ENCODE peak calls at places on chromosomes 5 and 9, in seven cellular contexts. Q is IMR-90, T is bronchial epithelial cell, G is brain microvascular endothelial cell, I is fibroblast of the aortic adventitia, X is AG04450, P is astrocyte of the spinal cord. D is an unnamed sample.

GRCh38 chr5:178994580-178995340 is at the start of gene GRM6:
- DNase-seq in I (no peak), Q (no peak), T (no peak), X (no peak), G (no peak), P (no peak), D (no peak)

GRCh38 chr5:109152565-109152964 is 257.2 kb downstream of the PJA2 start:
- DNase-seq in Q (no peak), P (no peak), G (no peak), I (no peak), X (no peak), T (no peak), D (no peak)

GRCh38 chr5:33330416-33330815 is 110.3 kb upstream of the TARS1 start:
- DNase-seq in P (no peak), G (no peak), Q (no peak), X (no peak), I (peak), T (no peak), D (no peak)

GRCh38 chr5:143153332-143154119 is 250.0 kb downstream of the NR3C1 start:
- DNase-seq in T (no peak), G (peak), I (peak), Q (peak), P (peak), X (peak), D (no peak)

GRCh38 chr9:136059851-136060670 is 35.0 kb downstream of the NACC2 start:
- DNase-seq in G (no peak), Q (peak), P (peak), I (peak), T (no peak), X (peak), D (no peak)

GRCh38 chr9:122346478-122347347 is 24.1 kb upstream of the PTGS1 start:
- DNase-seq in T (no peak), X (no peak), G (no peak), Q (no peak), I (no peak), P (peak), D (peak)

GRCh38 chr5:32190094-32190493 is 16.0 kb upstream of the GOLPH3 start:
- DNase-seq in T (no peak), G (no peak), I (peak), P (peak), X (peak), Q (peak), D (no peak)

GRCh38 chr9:100492952-100493351 is 20.0 kb downstream of the TMEFF1 start:
- DNase-seq in P (peak), Q (peak), T (no peak), I (peak), X (no peak), G (no peak), D (no peak)

GRCh38 chr5:74357827-74358226 is 282.7 kb downstream of the ENC1 start:
- DNase-seq in X (no peak), I (no peak), Q (peak), P (no peak), G (no peak), T (no peak), D (no peak)

GRCh38 chr9:109467936-109468335 is 30.2 kb downstream of the PTPN3 start:
- DNase-seq in X (no peak), P (peak), Q (peak), I (peak), G (no peak), T (peak), D (peak)

GRCh38 chr9:81613002-81613750 is 76.2 kb downstream of the TLE1 start:
- DNase-seq in T (no peak), Q (peak), P (peak), X (peak), G (peak), I (peak), D (no peak)

GRCh38 chr5:125874057-125874456 is 549.2 kb upstream of the GRAMD2B start:
- DNase-seq in T (peak), G (no peak), P (no peak), Q (no peak), I (no peak), X (no peak), D (no peak)

GRCh38 chr5:159912033-159912800 is 4.1 kb upstream of the ADRA1B start:
- DNase-seq in I (peak), Q (peak), P (peak), X (no peak), T (peak), G (peak), D (peak)

GRCh38 chr9:4784403-4784802 is 8.3 kb upstream of the RCL1 start:
- DNase-seq in X (no peak), Q (no peak), I (no peak), G (no peak), T (no peak), P (no peak), D (peak)

GRCh38 chr5:171776747-171777419 is 8.7 kb upstream of the SMIM23 start:
- DNase-seq in T (no peak), I (peak), G (no peak), P (peak), X (peak), Q (peak), D (no peak)

GRCh38 chr9:27497883-27498553 is 26.1 kb upstream of the IFNK start:
- DNase-seq in Q (no peak), T (no peak), P (no peak), X (no peak), I (no peak), G (no peak), D (no peak)

GRCh38 chr5:115459844-115460243 is 84.7 kb downstream of the FEM1C start:
- DNase-seq in T (peak), G (no peak), X (no peak), P (peak), Q (peak), I (peak), D (no peak)

GRCh38 chr9:93085676-93086075 is 10.3 kb upstream of the CARD19 start:
- DNase-seq in I (no peak), T (no peak), P (no peak), X (no peak), Q (no peak), G (no peak), D (no peak)

GRCh38 chr9:88258012-88258411 is 119.7 kb upstream of the SPATA31C2 start:
- DNase-seq in P (peak), I (peak), X (no peak), T (peak), Q (peak), G (peak), D (peak)

GRCh38 chr9:36284226-36284625 is 26.0 kb upstream of the GNE start:
- DNase-seq in Q (no peak), X (no peak), I (no peak), P (no peak), T (peak), G (no peak), D (peak)

GRCh38 chr9:135187365-135187764 is 99.9 kb downstream of the OLFM1 start:
- DNase-seq in G (no peak), P (no peak), Q (no peak), I (no peak), X (no peak), T (no peak), D (no peak)

GRCh38 chr5:153678617-153679329 is 188.3 kb downstream of the GRIA1 start:
- DNase-seq in I (peak), X (no peak), T (no peak), P (no peak), G (no peak), Q (no peak), D (no peak)

GRCh38 chr9:21505425-21506179 is 23.5 kb upstream of the IFNE start:
- DNase-seq in G (no peak), T (peak), Q (peak), P (no peak), X (no peak), I (no peak), D (peak)

GRCh38 chr5:156513123-156513814 is 186.3 kb downstream of the SGCD start:
- DNase-seq in I (no peak), G (no peak), Q (no peak), X (no peak), P (no peak), T (no peak), D (no peak)

GRCh38 chr5:124783794-124784193 is 37.4 kb upstream of the ZNF608 start:
- DNase-seq in I (peak), P (no peak), Q (peak), X (no peak), G (no peak), T (peak), D (peak)

GRCh38 chr5:135242496-135243193 is 156.4 kb downstream of the MACROH2A1 start:
- DNase-seq in X (no peak), G (no peak), T (peak), P (peak), I (peak), Q (peak), D (no peak)

GRCh38 chr5:1545798-1546355 is 22.1 kb upstream of the LPCAT1 start:
- DNase-seq in X (no peak), Q (no peak), T (peak), G (no peak), P (no peak), I (no peak), D (peak)

GRCh38 chr9:77766587-77766986 is 118.5 kb upstream of the GNA14 start:
- DNase-seq in G (no peak), Q (no peak), I (no peak), P (no peak), T (no peak), X (no peak), D (no peak)

GRCh38 chr5:96709152-96709821 is 47.1 kb downstream of the CAST start:
- DNase-seq in Q (peak), P (peak), X (no peak), T (peak), G (peak), I (peak), D (peak)

GRCh38 chr5:172405226-172405625 is 49.1 kb downstream of the SH3PXD2B start:
- DNase-seq in Q (no peak), P (no peak), I (no peak), T (no peak), G (no peak), X (no peak), D (no peak)

GRCh38 chr5:151150484-151151262 is 6.9 kb downstream of the ANXA6 start:
- DNase-seq in T (no peak), I (peak), X (no peak), P (peak), G (peak), Q (peak), D (no peak)

DNA sequence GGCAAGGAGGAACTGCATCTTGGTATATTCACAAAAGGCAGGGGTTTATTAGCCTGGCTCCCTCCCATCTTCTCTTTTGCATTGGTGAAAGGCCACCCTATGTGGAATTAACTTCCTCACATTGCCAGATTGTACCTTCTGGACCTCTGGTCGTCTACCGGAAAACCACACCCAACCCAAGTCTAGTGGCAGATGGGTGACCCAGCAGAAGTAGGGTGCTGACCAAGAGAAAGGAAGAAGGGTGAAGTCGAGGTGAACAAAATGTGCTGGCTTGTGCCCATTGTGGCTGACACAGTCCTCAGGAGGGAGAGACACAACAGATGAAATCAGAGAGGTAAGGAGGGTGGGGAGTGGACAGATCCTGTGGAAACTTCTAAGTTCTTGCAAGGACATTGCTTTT is 39.8 kb upstream of the DAP start:
- DNase-seq in G (no peak), Q (no peak), T (no peak), I (no peak), X (no peak), P (no peak), D (no peak)
- H3K4me3 ChIP-seq in G (no peak), Q (no peak), T (no peak), I (no peak), X (no peak), P (no peak), D (no peak)

GRCh38 chr5:145237843-145238242 is 597.3 kb downstream of the PRELID2 start:
- DNase-seq in T (peak), G (peak), X (no peak), Q (peak), P (peak), I (peak), D (peak)
- TF ChIP-seq CTCF in T (peak), G (peak), X (peak), Q (peak), P (peak), I (peak), D (peak)

GRCh38 chr5:140806834-140807775 is at the start of gene PCDHA4:
- DNase-seq in Q (no peak), P (no peak), T (no peak), G (no peak), I (peak), X (no peak), D (no peak)

GRCh38 chr5:140796718-140797095 is 2.1 kb downstream of the PCDHA2 start:
- DNase-seq in P (no peak), T (no peak), Q (no peak), G (no peak), X (no peak), I (no peak), D (no peak)

GRCh38 chr5:140800816-140801493 is at the start of gene PCDHA3:
- DNase-seq in G (no peak), P (peak), Q (peak), X (no peak), T (peak), I (peak), D (peak)

GRCh38 chr5:140802781-140803271 is 2.0 kb downstream of the PCDHA3 start:
- DNase-seq in P (no peak), I (no peak), T (no peak), G (no peak), X (no peak), Q (no peak), D (no peak)

DNA sequence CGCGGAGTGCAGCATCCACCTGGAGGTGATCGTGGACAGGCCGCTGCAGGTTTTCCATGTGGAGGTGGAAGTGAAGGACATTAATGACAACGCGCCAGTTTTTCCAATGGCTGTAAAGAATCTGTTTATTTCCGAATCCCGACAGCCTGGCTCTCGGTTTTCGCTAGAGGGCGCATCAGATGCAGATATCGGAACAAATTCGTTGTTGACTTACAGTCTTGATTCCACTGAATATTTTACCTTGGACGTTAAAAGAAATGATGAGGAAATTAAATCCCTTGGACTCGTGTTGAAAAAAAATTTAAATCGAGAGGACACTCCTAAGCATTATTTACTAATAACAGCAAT is 611 bp downstream of the PCDHA3 start:
- DNase-seq in I (no peak), G (no peak), T (no peak), P (no peak), Q (no peak), X (no peak), D (no peak)
- H3K4me3 ChIP-seq in I (no peak), G (no peak), T (no peak), P (no peak), Q (peak), X (no peak), D (no peak)

GRCh38 chr5:8861764-8862163 is 684.1 kb downstream of the SEMA5A start:
- DNase-seq in G (no peak), I (no peak), P (no peak), T (no peak), X (no peak), Q (no peak), D (no peak)

GRCh38 chr5:8869932-8870331 is 675.9 kb downstream of the SEMA5A start:
- DNase-seq in X (no peak), Q (no peak), P (no peak), I (no peak), G (no peak), T (no peak), D (no peak)

GRCh38 chr5:8865686-8866374 is 680.0 kb downstream of the SEMA5A start:
- DNase-seq in P (no peak), I (no peak), X (no peak), T (no peak), G (no peak), Q (no peak), D (no peak)

GRCh38 chr5:8864053-8864452 is 681.8 kb downstream of the SEMA5A start:
- DNase-seq in Q (peak), G (no peak), X (no peak), I (peak), P (no peak), T (peak), D (peak)
- TF ChIP-seq CTCF in Q (peak), G (peak), X (peak), I (peak), P (peak), T (peak), D (peak)

GRCh38 chr9:83538890-83539238 is 663 bp upstream of the FRMD3 start:
- DNase-seq in I (no peak), T (no peak), X (no peak), G (no peak), P (no peak), Q (no peak), D (no peak)
- H3K4me3 ChIP-seq in I (peak), T (peak), X (no peak), G (peak), P (peak), Q (peak), D (no peak)

DNA sequence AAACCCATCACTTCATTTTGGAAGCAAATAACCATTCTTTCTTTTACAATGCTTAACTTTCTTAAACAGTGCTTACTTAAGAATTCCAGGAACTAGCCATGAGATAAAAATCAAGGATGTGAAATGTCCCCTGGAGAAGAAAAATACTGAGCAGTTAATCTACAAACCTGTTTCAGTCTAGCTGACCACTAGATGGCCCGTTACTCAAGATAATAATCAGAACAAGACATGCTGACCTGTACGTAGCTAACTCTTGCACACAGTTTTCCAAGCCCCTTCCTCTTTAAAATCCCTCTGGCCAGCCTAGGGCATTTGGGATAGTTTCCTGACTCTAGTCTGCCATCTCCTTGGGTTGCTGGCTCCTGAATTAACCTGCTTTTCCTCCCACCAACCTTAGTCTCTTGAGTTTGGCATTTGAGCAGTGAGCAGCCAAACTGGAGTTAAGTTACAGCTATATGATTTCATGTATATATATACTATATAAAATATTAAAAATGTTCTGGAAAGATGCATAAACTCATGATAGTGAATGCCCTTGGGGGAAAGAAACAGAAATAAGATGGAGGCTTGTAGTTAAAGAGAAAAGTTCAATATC is 59.3 kb upstream of the TRAF1 start:
- DNase-seq in X (peak), T (peak), G (peak), Q (peak), P (peak), I (peak), D (peak)
- TF ChIP-seq CTCF in X (peak), T (peak), G (peak), Q (peak), P (peak), I (peak), D (peak)

GRCh38 chr9:95091574-95091970 is 225.9 kb downstream of the FANCC start:
- DNase-seq in G (peak), X (no peak), Q (peak), I (peak), P (peak), T (peak), D (peak)

GRCh38 chr9:95092321-95093072 is 225.0 kb downstream of the FANCC start:
- DNase-seq in T (peak), Q (peak), I (peak), X (no peak), P (peak), G (peak), D (peak)

GRCh38 chr9:95090871-95091573 is 226.5 kb downstream of the FANCC start:
- DNase-seq in T (no peak), G (no peak), X (no peak), Q (no peak), P (peak), I (no peak), D (no peak)

GRCh38 chr9:95089916-95090791 is 227.4 kb downstream of the FANCC start:
- DNase-seq in I (no peak), P (no peak), Q (no peak), X (no peak), T (no peak), G (no peak), D (no peak)

GRCh38 chr9:95091971-95092320 is 225.6 kb downstream of the FANCC start:
- DNase-seq in X (no peak), I (peak), T (peak), Q (peak), P (no peak), G (peak), D (peak)
- H3K4me3 ChIP-seq in X (no peak), I (no peak), T (no peak), Q (no peak), P (no peak), G (no peak), D (no peak)

D was measured in epithelial cell of esophagus.